ENCODE peak calls at places on chromosomes 11 and 22, in seven cellular contexts. Z, T, V, N, O, I and D are unnamed samples. For H3K4me1, the result is how much of the 10 kb centered on the place peaks cover.

GRCh38 chr11:65862941-65863888 is 3.0 kb downstream of the MUS81 start:
- DNase-seq in O (no peak), I (no peak), V (no peak), T (no peak), Z (peak), N (no peak), D (peak)

GRCh38 chr11:9210922-9211320 is 54.2 kb downstream of the DENND5A start:
- DNase-seq in N (peak), T (no peak), V (no peak), Z (no peak), O (no peak), I (no peak), D (no peak)

GRCh38 chr22:48737461-48738203 is 1090.0 kb downstream of the BRD1 start:
- DNase-seq in V (no peak), O (no peak), N (no peak), T (no peak), I (no peak), Z (peak), D (no peak)

GRCh38 chr11:85758480-85759039 is 52.4 kb downstream of the SYTL2 start:
- DNase-seq in N (no peak), V (no peak), I (no peak), O (no peak), T (no peak), Z (no peak), D (no peak)

GRCh38 chr11:75626692-75627536 is 41.9 kb downstream of the MAP6 start:
- DNase-seq in V (no peak), N (peak), T (no peak), Z (no peak), O (peak), I (no peak), D (peak)

GRCh38 chr11:91795139-91795887 is 429.3 kb upstream of the FAT3 start:
- DNase-seq in I (no peak), V (peak), O (no peak), T (no peak), Z (no peak), N (peak), D (no peak)

GRCh38 chr22:45968751-45969413 is 8.1 kb downstream of the WNT7B start:
- DNase-seq in V (no peak), T (no peak), Z (no peak), I (no peak), N (peak), O (peak), D (no peak)

GRCh38 chr11:64229090-64229958 is 1.0 kb upstream of the DNAJC4 start:
- DNase-seq in N (no peak), I (no peak), Z (peak), O (no peak), V (no peak), T (no peak), D (no peak)

GRCh38 chr11:15893080-15893492 is 463.3 kb downstream of the SOX6 start:
- DNase-seq in T (no peak), V (no peak), O (no peak), N (peak), Z (no peak), I (no peak), D (peak)

GRCh38 chr22:19234126-19234896 is 55.8 kb upstream of the SLC25A1 start:
- DNase-seq in N (no peak), Z (no peak), V (no peak), I (no peak), O (no peak), T (no peak), D (no peak)

GRCh38 chr11:128052912-128053641 is 534.3 kb downstream of the ETS1 start:
- DNase-seq in Z (no peak), N (peak), T (no peak), V (no peak), I (no peak), O (peak), D (peak)

GRCh38 chr22:46625113-46625842 is 5.1 kb downstream of the GRAMD4 start:
- DNase-seq in I (no peak), Z (no peak), O (no peak), T (no peak), N (no peak), V (no peak), D (no peak)

GRCh38 chr22:45709004-45709739 is 37.5 kb downstream of the ATXN10 start:
- DNase-seq in T (peak), I (peak), V (no peak), Z (no peak), N (peak), O (peak), D (peak)

GRCh38 chr22:26579331-26579886 is 10.5 kb downstream of the TPST2 start:
- DNase-seq in V (no peak), T (no peak), Z (peak), I (no peak), N (no peak), O (no peak), D (no peak)

GRCh38 chr11:60913793-60914619 is at the start of gene TMEM109:
- DNase-seq in V (peak), Z (peak), T (peak), N (peak), I (peak), O (peak), D (peak)

GRCh38 chr11:842370-843002 is at the start of the genes POLR2L and TSPAN4:
- DNase-seq in O (peak), V (peak), I (peak), T (peak), Z (peak), N (peak), D (peak)
- H3K4me1 ChIP-seq in O (under half), V (under half), I (half or more), T (under half), Z (half or more), N (under half), D (under half)

GRCh38 chr22:38228326-38228872 is 26.6 kb downstream of the MAFF start:
- DNase-seq in T (no peak), I (no peak), O (peak), Z (no peak), N (no peak), V (no peak), D (no peak)
- H3K27ac ChIP-seq in T (peak), I (no peak), O (peak), Z (peak), N (peak), V (no peak), D (no peak)

DNA sequence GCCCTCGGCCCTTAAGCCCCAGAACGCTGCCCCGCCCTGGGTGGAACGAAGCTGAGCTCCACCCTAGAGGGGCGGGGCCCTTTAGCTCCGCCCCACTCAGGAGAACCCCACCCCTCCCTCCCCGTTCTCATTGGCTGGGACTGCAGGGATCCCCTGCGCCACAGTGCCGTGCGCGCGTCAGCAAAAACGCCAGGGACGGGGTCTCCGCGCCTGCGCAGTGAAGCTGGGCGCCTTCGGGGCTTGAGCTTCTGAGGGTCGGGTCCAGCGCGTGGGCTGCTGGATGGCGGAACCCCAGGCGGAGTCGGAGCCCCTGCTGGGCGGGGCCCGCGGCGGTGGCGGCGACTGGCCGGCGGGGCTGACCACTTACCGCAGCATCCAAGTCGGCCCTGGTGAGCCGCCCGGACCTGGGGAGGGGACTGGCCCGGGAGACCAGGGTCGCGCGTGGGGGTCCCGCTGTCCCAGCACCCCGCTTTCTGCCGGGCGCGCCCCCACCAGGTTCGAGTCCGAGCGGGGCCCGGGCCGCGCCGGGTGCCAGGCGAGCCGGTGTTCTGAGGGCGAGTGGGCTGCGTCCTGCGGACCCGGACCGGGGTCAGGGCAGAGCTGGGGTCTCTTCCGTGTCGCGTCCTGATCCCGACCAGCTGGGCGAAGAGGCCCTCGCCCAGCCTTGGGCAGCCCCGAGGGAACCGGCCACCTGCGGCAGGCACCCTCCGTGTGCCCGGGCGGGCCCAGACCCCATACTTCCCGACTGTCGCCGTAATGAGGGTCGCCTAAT is at the start of gene TPCN2:
- DNase-seq in T (peak), I (peak), V (peak), Z (peak), N (peak), O (peak), D (peak)
- H3K4me1 ChIP-seq in T (under half), I (half or more), V (under half), Z (half or more), N (under half), O (under half), D (under half)

GRCh38 chr22:21759631-21760030 is 24.0 kb upstream of the YPEL1 start:
- DNase-seq in N (no peak), Z (no peak), O (no peak), V (no peak), I (no peak), T (no peak), D (no peak)

GRCh38 chr22:21762712-21763581 is 27.4 kb upstream of the YPEL1 start:
- DNase-seq in N (no peak), I (no peak), T (no peak), V (no peak), Z (no peak), O (no peak), D (no peak)

GRCh38 chr22:21761994-21762680 is 26.5 kb upstream of the YPEL1 start:
- DNase-seq in V (no peak), I (no peak), Z (no peak), O (no peak), N (no peak), T (no peak), D (no peak)

GRCh38 chr22:21760640-21761039 is 25.0 kb upstream of the YPEL1 start:
- DNase-seq in N (peak), T (no peak), O (peak), V (no peak), Z (no peak), I (no peak), D (no peak)

DNA sequence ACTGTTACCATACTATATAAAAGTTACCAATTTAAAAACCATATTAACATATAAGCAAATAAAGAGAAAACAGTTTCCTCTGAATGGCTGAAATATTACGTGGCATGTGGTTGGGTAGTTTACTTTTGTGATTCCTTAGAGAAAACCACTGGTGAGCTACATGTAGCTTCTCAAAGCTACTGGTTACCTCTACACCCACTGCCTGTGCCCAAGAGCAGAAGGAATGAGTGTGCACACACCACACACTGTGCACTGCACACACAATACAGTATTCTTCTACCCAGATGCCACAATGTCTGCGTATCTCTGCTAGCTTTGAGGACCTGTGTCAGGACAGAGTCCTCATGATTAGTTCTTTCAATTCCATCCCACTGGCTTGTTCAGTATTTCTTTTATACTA is 25.5 kb upstream of the YPEL1 start:
- DNase-seq in T (no peak), V (no peak), Z (no peak), I (no peak), N (peak), O (no peak), D (no peak)
- H3K27ac ChIP-seq in T (no peak), V (no peak), Z (no peak), I (no peak), N (no peak), O (no peak), D (no peak)

GRCh38 chr11:112346586-112346985 is 85.9 kb upstream of the PLET1 start:
- DNase-seq in N (no peak), V (no peak), T (no peak), O (no peak), Z (no peak), I (no peak), D (no peak)

GRCh38 chr11:112352907-112353306 is 92.2 kb upstream of the PLET1 start:
- DNase-seq in T (no peak), I (no peak), V (no peak), N (no peak), O (peak), Z (no peak), D (no peak)

GRCh38 chr11:112345708-112346107 is 85.0 kb upstream of the PLET1 start:
- DNase-seq in O (no peak), V (peak), I (no peak), Z (no peak), N (no peak), T (no peak), D (no peak)

GRCh38 chr11:112345166-112345565 is 84.5 kb upstream of the PLET1 start:
- DNase-seq in O (no peak), V (no peak), T (no peak), N (no peak), Z (no peak), I (no peak), D (no peak)

DNA sequence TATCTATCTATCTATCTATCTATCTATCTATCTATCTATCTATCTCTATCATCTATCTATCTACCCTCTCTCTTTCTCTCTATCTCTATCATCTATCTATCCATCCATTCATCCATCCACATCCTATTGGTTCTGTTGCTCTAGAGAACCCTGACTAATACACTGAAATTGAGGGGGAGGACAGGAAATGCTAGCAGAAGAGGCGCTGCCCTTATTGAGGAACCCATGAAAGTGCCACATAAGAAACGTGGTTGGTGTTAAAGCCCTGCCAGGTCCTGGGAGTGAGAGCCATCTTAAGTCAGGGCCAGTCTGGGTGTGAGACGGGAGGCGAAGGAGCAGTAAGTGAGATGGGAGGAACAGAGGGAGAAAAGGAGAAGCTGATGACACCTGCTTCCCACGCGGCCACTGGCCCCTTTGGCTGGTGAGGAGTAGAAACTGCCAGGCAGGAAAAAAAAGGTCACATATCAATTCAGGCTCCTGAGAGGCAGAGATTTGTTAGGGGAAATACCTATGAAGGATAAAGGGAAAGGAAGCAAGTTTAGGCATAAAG is 87.9 kb upstream of the PLET1 start:
- DNase-seq in T (no peak), O (no peak), I (no peak), V (no peak), N (no peak), Z (peak), D (no peak)
- H3K4me1 ChIP-seq in T (under half), O (under half), I (under half), V (under half), N (under half), Z (under half), D (under half)

DNA sequence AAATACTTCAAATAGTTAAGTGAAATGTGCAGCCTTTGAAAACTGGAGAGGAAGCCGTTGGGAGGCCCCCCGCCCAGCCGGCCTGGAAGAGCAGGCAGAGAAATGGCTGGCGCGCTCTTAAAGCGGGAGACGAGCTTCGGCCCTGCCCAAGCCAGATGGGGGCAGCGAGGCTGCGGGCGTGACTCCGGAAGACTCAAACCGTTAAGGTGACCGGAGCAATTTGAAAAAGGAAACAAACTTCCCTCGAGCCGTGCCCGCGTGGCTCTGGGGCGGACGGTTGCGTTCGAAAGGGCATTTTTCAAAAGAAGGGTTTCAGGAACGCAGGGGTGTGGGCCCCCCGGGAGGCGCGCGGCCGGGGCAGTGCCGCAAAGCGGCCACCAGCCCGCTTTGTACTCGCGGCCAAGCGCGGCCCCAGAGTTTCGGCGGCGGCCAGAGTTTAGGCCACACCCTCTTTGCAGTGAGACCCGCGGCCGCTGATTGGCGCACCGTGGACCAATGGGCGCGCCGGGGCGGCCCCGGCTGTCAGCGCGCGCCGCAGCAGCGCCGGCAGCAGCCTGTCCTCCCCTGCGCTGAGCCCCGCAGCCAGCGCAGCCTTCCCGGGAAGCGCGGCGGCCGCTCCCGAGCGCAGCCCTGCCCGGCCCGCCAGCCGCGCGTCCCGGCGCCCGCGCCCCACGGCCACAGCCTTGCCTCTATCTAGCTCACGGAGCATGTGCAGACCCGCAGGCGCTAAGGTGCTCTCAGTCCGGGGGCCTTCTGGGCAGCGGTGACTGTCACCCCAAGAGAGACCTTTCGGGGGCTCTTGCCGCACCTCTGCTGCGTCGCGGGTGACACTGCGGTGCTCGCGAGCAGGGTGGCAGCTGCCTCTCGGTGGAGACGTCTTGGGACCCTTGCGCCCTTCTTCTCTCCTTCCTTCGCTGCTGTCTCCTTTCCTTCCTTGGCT is at the start of gene NAV2:
- DNase-seq in O (peak), Z (peak), N (peak), I (peak), T (peak), V (peak), D (peak)
- H3K27ac ChIP-seq in O (peak), Z (peak), N (peak), I (no peak), T (peak), V (peak), D (no peak)

GRCh38 chr11:44568358-44568705 is 2.9 kb downstream of the CD82 start:
- DNase-seq in N (no peak), T (no peak), I (no peak), O (no peak), Z (no peak), V (no peak), D (no peak)
- H3K4me1 ChIP-seq in N (under half), T (half or more), I (under half), O (under half), Z (half or more), V (under half), D (under half)

GRCh38 chr11:111707691-111708067 is 58.5 kb downstream of the PPP2R1B start:
- DNase-seq in O (no peak), V (no peak), Z (no peak), N (no peak), I (no peak), T (no peak), D (no peak)

GRCh38 chr11:111702623-111703022 is 63.6 kb downstream of the PPP2R1B start:
- DNase-seq in T (no peak), V (no peak), Z (no peak), N (no peak), O (no peak), I (no peak), D (no peak)

GRCh38 chr11:111707039-111707690 is 59.0 kb downstream of the PPP2R1B start:
- DNase-seq in Z (no peak), N (peak), V (no peak), O (peak), T (peak), I (peak), D (peak)
- H3K27ac ChIP-seq in Z (peak), N (no peak), V (no peak), O (no peak), T (no peak), I (no peak), D (no peak)